ENCODE peak calls at places on chromosomes 12 and 14, in five cellular contexts. K, C, H, Y and J are unnamed samples.

GRCh38 chr12:122917508-122918227 is 21.7 kb upstream of the VPS37B start:
- DNase-seq in H (peak), Y (peak), C (peak), K (peak), J (no peak)

GRCh38 chr12:98752726-98753125 is 107.6 kb downstream of the APAF1 start:
- DNase-seq in H (peak), C (no peak), K (peak), Y (no peak), J (peak)

GRCh38 chr12:50505386-50505827 is 622 bp downstream of the DIP2B start:
- DNase-seq in Y (no peak), H (no peak), C (no peak), K (peak), J (peak)

GRCh38 chr14:77100961-77101360 is 2.9 kb downstream of the CIPC start:
- DNase-seq in H (peak), K (no peak), C (no peak), Y (no peak), J (no peak)

GRCh38 chr14:54722791-54723432 is 156.0 kb downstream of the SAMD4A start:
- DNase-seq in H (peak), C (no peak), K (peak), Y (no peak), J (no peak)

GRCh38 chr12:79384551-79384950 is 306.2 kb downstream of the PAWR start:
- DNase-seq in C (no peak), H (no peak), Y (no peak), K (no peak), J (no peak)

GRCh38 chr12:32285484-32285883 is 113.9 kb upstream of the FGD4 start:
- DNase-seq in H (no peak), K (no peak), C (no peak), Y (no peak), J (no peak)

GRCh38 chr12:96132819-96133218 is 61.4 kb upstream of the ELK3 start:
- DNase-seq in K (no peak), Y (no peak), C (no peak), H (no peak), J (no peak)

GRCh38 chr12:83826112-83826511 is 1086.5 kb downstream of the SLC6A15 start:
- DNase-seq in C (no peak), K (no peak), H (peak), Y (no peak), J (no peak)

GRCh38 chr12:1643056-1643455 is 14.0 kb downstream of the WNT5B start:
- DNase-seq in C (no peak), H (no peak), Y (no peak), K (no peak), J (no peak)

GRCh38 chr12:50186667-50187066 is 19.5 kb upstream of the CERS5 start:
- DNase-seq in Y (no peak), K (peak), H (peak), C (no peak), J (no peak)

GRCh38 chr14:46051801-46052200 is 599.8 kb downstream of the RPL10L start:
- DNase-seq in Y (no peak), H (peak), C (no peak), K (peak), J (no peak)

GRCh38 chr14:70919774-70920173 is 12.5 kb downstream of the PCNX1 start:
- DNase-seq in H (peak), K (peak), C (no peak), Y (no peak), J (no peak)

GRCh38 chr12:124392271-124392990 is 97.5 kb downstream of the RFLNA start:
- DNase-seq in H (peak), C (peak), K (peak), Y (peak), J (peak)

GRCh38 chr14:89509891-89510290 is 92.9 kb upstream of the FOXN3 start:
- DNase-seq in H (peak), C (no peak), K (peak), Y (no peak), J (no peak)

GRCh38 chr12:46926536-46926935 is 100.7 kb upstream of the SLC38A4 start:
- DNase-seq in Y (no peak), K (no peak), C (no peak), H (no peak), J (no peak)

GRCh38 chr12:6766651-6767300 is 613 bp downstream of the PTMS start:
- DNase-seq in K (peak), H (peak), C (peak), Y (peak), J (peak)

GRCh38 chr12:59194794-59195193 is 274.5 kb upstream of the LRIG3 start:
- DNase-seq in H (no peak), Y (no peak), C (no peak), K (no peak), J (no peak)
- TF ChIP-seq CTCF in H (no peak), Y (no peak), C (no peak), K (no peak), J (no peak)

DNA sequence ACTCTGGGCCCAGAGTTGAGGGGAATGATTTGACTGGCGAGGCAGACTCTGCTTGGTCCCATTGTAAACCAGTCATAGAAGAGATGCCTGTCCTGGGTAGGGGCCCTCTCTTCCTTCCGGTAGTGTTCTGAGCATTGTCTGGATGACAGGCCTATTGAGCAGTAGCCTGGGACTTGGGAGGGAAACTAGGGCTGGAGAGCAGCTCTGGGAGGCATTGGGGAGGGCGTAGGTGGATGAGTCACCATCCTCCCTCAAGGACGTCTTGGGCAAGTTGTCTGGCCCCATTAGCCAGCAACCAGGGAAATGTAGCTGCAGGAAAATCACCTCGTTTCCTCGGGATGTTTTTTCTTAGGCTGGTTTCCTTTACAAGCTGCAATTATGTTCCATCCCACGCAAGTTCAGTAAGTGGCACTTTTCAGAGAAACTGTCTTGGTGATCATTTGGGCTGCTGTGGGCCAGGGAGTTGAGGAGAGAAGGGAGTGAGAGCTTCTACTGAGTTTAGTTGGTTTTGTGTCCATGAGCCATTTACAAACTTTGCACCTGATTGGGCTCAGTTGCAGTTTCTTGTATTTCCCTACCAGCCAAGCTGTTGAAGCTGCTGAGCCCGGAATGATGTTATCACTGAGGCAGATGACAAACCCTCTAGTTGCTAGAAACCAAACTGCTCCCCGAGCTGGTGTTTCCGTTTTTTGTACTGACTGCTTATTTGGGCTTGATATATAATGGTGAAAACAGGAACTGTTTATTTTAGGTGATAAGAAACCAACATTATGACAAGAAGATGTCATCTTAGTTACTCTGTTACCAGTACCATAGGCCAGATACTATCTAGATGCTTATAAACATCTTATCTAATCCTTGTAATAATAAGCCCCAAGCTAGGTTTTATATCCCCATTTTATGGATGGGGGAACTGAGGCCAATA is 147.6 kb downstream of the CHST11 start:
- DNase-seq in K (peak), Y (peak), C (peak), H (peak), J (no peak)
- H3K27ac ChIP-seq in K (peak), Y (peak), C (peak), H (no peak), J (peak)

GRCh38 chr12:16605666-16606116 is 271 bp downstream of the LMO3 start:
- DNase-seq in C (no peak), Y (peak), H (peak), K (peak), J (no peak)
- H3K4me3 ChIP-seq in C (peak), Y (peak), H (peak), K (peak), J (peak)

GRCh38 chr12:106149096-106149784 is 10.5 kb upstream of the NUAK1 start:
- DNase-seq in K (no peak), H (peak), Y (no peak), C (no peak), J (no peak)
- TF ChIP-seq CTCF in K (peak), H (peak), Y (peak), C (peak), J (peak)

GRCh38 chr12:74641262-74641661 is 103.6 kb downstream of the ATXN7L3B start:
- DNase-seq in Y (no peak), H (no peak), C (no peak), K (no peak), J (no peak)
- H3K27ac ChIP-seq in Y (no peak), H (no peak), C (no peak), K (no peak), J (no peak)

DNA sequence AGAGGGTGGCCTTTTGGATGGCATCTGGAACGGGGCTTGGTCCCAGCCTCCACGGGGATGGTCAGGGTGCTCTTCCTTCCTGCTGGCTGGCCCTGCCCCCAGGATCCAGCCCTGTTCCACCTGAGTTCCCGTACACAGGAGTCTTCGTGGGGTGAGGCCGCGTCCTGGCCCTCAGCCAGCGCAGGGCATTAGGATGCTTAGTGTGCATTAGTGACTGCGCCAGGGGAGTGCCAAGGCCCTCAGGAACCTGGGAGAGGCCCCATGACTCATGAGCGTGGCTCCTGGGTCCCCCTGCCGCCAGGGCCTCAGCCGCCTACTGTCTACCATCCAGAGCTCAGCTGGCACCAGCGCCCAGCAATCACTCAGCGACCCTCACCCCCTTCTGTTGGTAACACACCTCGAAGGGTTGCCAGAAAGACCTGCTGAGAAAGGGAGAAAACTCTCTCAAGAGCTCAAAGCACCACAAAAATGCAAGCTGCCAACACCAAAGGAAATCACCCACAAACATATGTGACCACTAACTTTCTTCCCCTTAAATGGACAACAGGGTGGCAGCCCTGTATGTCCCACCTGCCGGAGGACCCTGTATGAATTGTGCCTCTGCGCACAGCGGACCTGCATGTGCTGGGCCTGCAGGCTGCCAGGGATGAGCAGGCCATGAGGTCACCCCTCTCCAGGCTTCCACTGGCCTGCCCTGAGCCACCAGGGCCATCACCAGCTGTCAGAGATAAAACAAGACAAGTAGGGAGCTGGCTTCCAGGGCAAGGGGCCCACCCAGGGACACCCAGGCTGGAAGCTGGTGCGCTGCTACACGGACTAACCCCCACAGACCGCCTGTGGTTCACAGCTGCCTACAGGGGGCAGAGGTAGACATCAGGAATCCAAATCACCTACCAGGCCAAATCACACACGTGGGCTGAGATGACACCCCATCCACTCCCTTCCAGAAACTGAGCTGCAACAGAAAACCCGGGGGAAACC is 28.7 kb downstream of the CCDC85C start:
- DNase-seq in C (no peak), Y (peak), K (peak), H (peak), J (no peak)
- H3K4me3 ChIP-seq in C (no peak), Y (no peak), K (no peak), H (no peak), J (no peak)